ENCODE peak calls at places on chromosomes 4 and X, in eight cellular contexts. One of them, this sample, is unnamed.

GRCh38 chrX:66016905-66017658 is 22.8 kb downstream of the VSIG4 start:
- DNase-seq in heart right ventricle: no peak
- DNase-seq in neural progenitor cell: no peak
- DNase-seq in esophagus squamous epithelium: no peak
- DNase-seq in DND-41: no peak
- DNase-seq in tibial artery: no peak
- DNase-seq in HCT116: no peak
- DNase-seq in ovary: no peak
- DNase-seq in this sample: no peak

GRCh38 chrX:10633722-10634121 is 13.3 kb upstream of the MID1 start:
- DNase-seq in heart right ventricle: no peak
- DNase-seq in neural progenitor cell: no peak
- DNase-seq in esophagus squamous epithelium: no peak
- DNase-seq in DND-41: no peak
- DNase-seq in tibial artery: peak; percentile 69
- DNase-seq in HCT116: peak; percentile 77
- DNase-seq in ovary: no peak
- DNase-seq in this sample: no peak

GRCh38 chr4:81069706-81070331 is 39.3 kb downstream of the BMP3 start:
- DNase-seq in heart right ventricle: no peak
- DNase-seq in neural progenitor cell: peak; percentile 89
- DNase-seq in esophagus squamous epithelium: no peak
- DNase-seq in DND-41: peak; percentile 73
- DNase-seq in tibial artery: peak; percentile 60
- DNase-seq in HCT116: peak; percentile 86
- DNase-seq in ovary: no peak
- DNase-seq in this sample: peak; percentile 54

GRCh38 chr4:105433421-105433820 is 40.4 kb downstream of the PPA2 start:
- DNase-seq in heart right ventricle: no peak
- DNase-seq in neural progenitor cell: no peak
- DNase-seq in esophagus squamous epithelium: no peak
- DNase-seq in DND-41: no peak
- DNase-seq in tibial artery: no peak
- DNase-seq in HCT116: no peak
- DNase-seq in ovary: no peak
- DNase-seq in this sample: no peak

GRCh38 chr4:2322801-2323200 is 60.9 kb upstream of the MXD4 start:
- DNase-seq in heart right ventricle: no peak
- DNase-seq in neural progenitor cell: no peak
- DNase-seq in esophagus squamous epithelium: no peak
- DNase-seq in DND-41: no peak
- DNase-seq in tibial artery: no peak
- DNase-seq in HCT116: no peak
- DNase-seq in ovary: no peak
- DNase-seq in this sample: no peak

GRCh38 chr4:165982934-165983333 is 109.9 kb downstream of the TLL1 start:
- DNase-seq in heart right ventricle: no peak
- DNase-seq in neural progenitor cell: no peak
- DNase-seq in esophagus squamous epithelium: no peak
- DNase-seq in DND-41: no peak
- DNase-seq in tibial artery: no peak
- DNase-seq in HCT116: no peak
- DNase-seq in ovary: no peak
- DNase-seq in this sample: no peak

GRCh38 chr4:106796866-106797265 is 239.2 kb downstream of the DKK2 start:
- DNase-seq in heart right ventricle: no peak
- DNase-seq in neural progenitor cell: no peak
- DNase-seq in esophagus squamous epithelium: no peak
- DNase-seq in DND-41: no peak
- DNase-seq in tibial artery: no peak
- DNase-seq in HCT116: no peak
- DNase-seq in ovary: no peak
- DNase-seq in this sample: no peak

GRCh38 chr4:38677466-38677865 is 13.5 kb downstream of the KLF3 start:
- DNase-seq in heart right ventricle: no peak
- DNase-seq in neural progenitor cell: no peak
- DNase-seq in esophagus squamous epithelium: no peak
- DNase-seq in DND-41: no peak
- DNase-seq in tibial artery: no peak
- DNase-seq in HCT116: no peak
- DNase-seq in ovary: no peak
- DNase-seq in this sample: no peak

GRCh38 chr4:25580633-25581467 is 74.8 kb upstream of the SLC34A2 start:
- DNase-seq in heart right ventricle: no peak
- DNase-seq in neural progenitor cell: no peak
- DNase-seq in esophagus squamous epithelium: no peak
- DNase-seq in DND-41: no peak
- DNase-seq in tibial artery: no peak
- DNase-seq in HCT116: no peak
- DNase-seq in ovary: no peak
- DNase-seq in this sample: no peak

GRCh38 chr4:174753031-174753430 is 76.0 kb downstream of the GLRA3 start:
- DNase-seq in heart right ventricle: no peak
- DNase-seq in neural progenitor cell: no peak
- DNase-seq in esophagus squamous epithelium: no peak
- DNase-seq in DND-41: no peak
- DNase-seq in tibial artery: no peak
- DNase-seq in HCT116: no peak
- DNase-seq in ovary: no peak
- DNase-seq in this sample: no peak

GRCh38 chr4:138494931-138495330 is 252.8 kb upstream of the SLC7A11 start:
- DNase-seq in heart right ventricle: no peak
- DNase-seq in neural progenitor cell: peak; percentile 46
- DNase-seq in esophagus squamous epithelium: no peak
- DNase-seq in DND-41: peak; percentile 45
- DNase-seq in tibial artery: no peak
- DNase-seq in HCT116: peak; percentile 13
- DNase-seq in ovary: no peak
- DNase-seq in this sample: no peak

GRCh38 chr4:172344266-172344772 is 531.1 kb downstream of the GALNTL6 start:
- DNase-seq in heart right ventricle: no peak
- DNase-seq in neural progenitor cell: no peak
- DNase-seq in esophagus squamous epithelium: no peak
- DNase-seq in DND-41: no peak
- DNase-seq in tibial artery: no peak
- DNase-seq in HCT116: no peak
- DNase-seq in ovary: no peak
- DNase-seq in this sample: no peak

GRCh38 chr4:118968006-118968405 is 79.4 kb downstream of the SYNPO2 start:
- DNase-seq in heart right ventricle: no peak
- DNase-seq in neural progenitor cell: peak; percentile 18
- DNase-seq in esophagus squamous epithelium: peak; percentile 9
- DNase-seq in DND-41: peak; percentile 36
- DNase-seq in tibial artery: peak; percentile 84
- DNase-seq in HCT116: no peak
- DNase-seq in ovary: peak; percentile 43
- DNase-seq in this sample: no peak

GRCh38 chr4:30753316-30753715 is 33.1 kb downstream of the PCDH7 start:
- DNase-seq in heart right ventricle: no peak
- DNase-seq in neural progenitor cell: no peak
- DNase-seq in esophagus squamous epithelium: no peak
- DNase-seq in DND-41: no peak
- DNase-seq in tibial artery: no peak
- DNase-seq in HCT116: peak; percentile 92
- DNase-seq in ovary: no peak
- DNase-seq in this sample: no peak

GRCh38 chr4:169314906-169315305 is 44.1 kb upstream of the SH3RF1 start:
- DNase-seq in heart right ventricle: peak; percentile 78
- DNase-seq in neural progenitor cell: no peak
- DNase-seq in esophagus squamous epithelium: peak; percentile 1
- DNase-seq in DND-41: no peak
- DNase-seq in tibial artery: peak; percentile 30
- DNase-seq in HCT116: peak; percentile 37
- DNase-seq in ovary: peak; percentile 86
- DNase-seq in this sample: no peak

GRCh38 chr4:186765138-186765537 is 41.5 kb upstream of the FAT1 start:
- DNase-seq in heart right ventricle: no peak
- DNase-seq in neural progenitor cell: peak; percentile 27
- DNase-seq in esophagus squamous epithelium: no peak
- DNase-seq in DND-41: no peak
- DNase-seq in tibial artery: peak; percentile 28
- DNase-seq in HCT116: peak; percentile 68
- DNase-seq in ovary: no peak
- DNase-seq in this sample: no peak

GRCh38 chrX:150372280-150372679 is 9.2 kb downstream of the MAMLD1 start:
- DNase-seq in heart right ventricle: no peak
- DNase-seq in neural progenitor cell: no peak
- DNase-seq in esophagus squamous epithelium: no peak
- DNase-seq in DND-41: no peak
- DNase-seq in tibial artery: no peak
- DNase-seq in HCT116: no peak
- DNase-seq in ovary: no peak
- DNase-seq in this sample: no peak

GRCh38 chr4:11606078-11606477 is 177.4 kb upstream of the HS3ST1 start:
- DNase-seq in heart right ventricle: no peak
- DNase-seq in neural progenitor cell: no peak
- DNase-seq in esophagus squamous epithelium: no peak
- DNase-seq in DND-41: no peak
- DNase-seq in tibial artery: no peak
- DNase-seq in HCT116: no peak
- DNase-seq in ovary: no peak
- DNase-seq in this sample: no peak

GRCh38 chr4:2786794-2787229 is 6.1 kb upstream of the SH3BP2 start:
- DNase-seq in heart right ventricle: peak; percentile 13
- DNase-seq in neural progenitor cell: no peak
- DNase-seq in esophagus squamous epithelium: no peak
- DNase-seq in DND-41: no peak
- DNase-seq in tibial artery: peak; percentile 14
- DNase-seq in HCT116: no peak
- DNase-seq in ovary: no peak
- DNase-seq in this sample: no peak

GRCh38 chrX:2751291-2751690 is 549 bp upstream of the XG start:
- DNase-seq in heart right ventricle: no peak
- DNase-seq in neural progenitor cell: no peak
- DNase-seq in esophagus squamous epithelium: no peak
- DNase-seq in DND-41: no peak
- DNase-seq in tibial artery: no peak
- DNase-seq in HCT116: no peak
- DNase-seq in ovary: no peak
- DNase-seq in this sample: no peak

GRCh38 chr4:77821775-77822174 is 2.6 kb upstream of the CNOT6L start:
- DNase-seq in heart right ventricle: no peak
- DNase-seq in neural progenitor cell: no peak
- DNase-seq in esophagus squamous epithelium: no peak
- DNase-seq in DND-41: peak; percentile 21
- DNase-seq in tibial artery: no peak
- DNase-seq in HCT116: no peak
- DNase-seq in ovary: no peak
- DNase-seq in this sample: peak; percentile 50

GRCh38 chr4:27132497-27132896 is 271.9 kb downstream of the STIM2 start:
- DNase-seq in heart right ventricle: no peak
- DNase-seq in neural progenitor cell: no peak
- DNase-seq in esophagus squamous epithelium: no peak
- DNase-seq in DND-41: no peak
- DNase-seq in tibial artery: no peak
- DNase-seq in HCT116: no peak
- DNase-seq in ovary: no peak
- DNase-seq in this sample: no peak

GRCh38 chrX:103503853-103504207 is 15.5 kb downstream of the RAB40A start:
- DNase-seq in heart right ventricle: no peak
- DNase-seq in neural progenitor cell: no peak
- DNase-seq in esophagus squamous epithelium: no peak
- DNase-seq in DND-41: no peak
- DNase-seq in tibial artery: no peak
- DNase-seq in HCT116: no peak
- DNase-seq in ovary: no peak
- DNase-seq in this sample: no peak

GRCh38 chr4:103996059-103996458 is 276.3 kb upstream of the TACR3 start:
- DNase-seq in heart right ventricle: no peak
- DNase-seq in neural progenitor cell: peak; percentile 63
- DNase-seq in esophagus squamous epithelium: no peak
- DNase-seq in DND-41: no peak
- DNase-seq in tibial artery: no peak
- DNase-seq in HCT116: peak; percentile 56
- DNase-seq in ovary: no peak
- DNase-seq in this sample: no peak
- TF ChIP-seq CTCF in heart right ventricle: no peak
- TF ChIP-seq CTCF in neural progenitor cell: peak; percentile 49
- TF ChIP-seq CTCF in esophagus squamous epithelium: no peak
- TF ChIP-seq CTCF in DND-41: no peak
- TF ChIP-seq CTCF in tibial artery: no peak
- TF ChIP-seq CTCF in HCT116: no peak
- TF ChIP-seq CTCF in ovary: no peak
- TF ChIP-seq CTCF in this sample: no peak

GRCh38 chr4:145735777-145736176 is 55.8 kb downstream of the C4orf51 start:
- DNase-seq in heart right ventricle: no peak
- DNase-seq in neural progenitor cell: no peak
- DNase-seq in esophagus squamous epithelium: no peak
- DNase-seq in DND-41: no peak
- DNase-seq in tibial artery: no peak
- DNase-seq in HCT116: no peak
- DNase-seq in ovary: no peak
- DNase-seq in this sample: no peak
- H3K4me1 ChIP-seq in heart right ventricle: peaks cover 12% of the 10 kb centered on the region
- H3K4me1 ChIP-seq in neural progenitor cell: peaks cover 15% of the 10 kb centered on the region
- H3K4me1 ChIP-seq in esophagus squamous epithelium: peaks cover 35% of the 10 kb centered on the region
- H3K4me1 ChIP-seq in DND-41: peaks cover 14% of the 10 kb centered on the region
- H3K4me1 ChIP-seq in tibial artery: peaks cover 34% of the 10 kb centered on the region
- H3K4me1 ChIP-seq in HCT116: peaks cover 19% of the 10 kb centered on the region
- H3K4me1 ChIP-seq in ovary: peaks cover 5% of the 10 kb centered on the region
- H3K4me1 ChIP-seq in this sample: peaks cover 3% of the 10 kb centered on the region

GRCh38 chr4:16196482-16197393 is 29.5 kb downstream of the TAPT1 start:
- DNase-seq in heart right ventricle: no peak
- DNase-seq in neural progenitor cell: peak; percentile 76
- DNase-seq in esophagus squamous epithelium: no peak
- DNase-seq in DND-41: no peak
- DNase-seq in tibial artery: no peak
- DNase-seq in HCT116: peak; percentile 38
- DNase-seq in ovary: no peak
- DNase-seq in this sample: no peak
- TF ChIP-seq CTCF in heart right ventricle: peak; percentile 63
- TF ChIP-seq CTCF in neural progenitor cell: peak; percentile 58
- TF ChIP-seq CTCF in esophagus squamous epithelium: peak; percentile 46
- TF ChIP-seq CTCF in DND-41: peak; percentile 6
- TF ChIP-seq CTCF in tibial artery: peak; percentile 47
- TF ChIP-seq CTCF in HCT116: peak; percentile 35
- TF ChIP-seq CTCF in ovary: no peak
- TF ChIP-seq CTCF in this sample: no peak

GRCh38 chr4:7832331-7832730 is 107.3 kb downstream of the AFAP1 start:
- DNase-seq in heart right ventricle: no peak
- DNase-seq in neural progenitor cell: no peak
- DNase-seq in esophagus squamous epithelium: no peak
- DNase-seq in DND-41: no peak
- DNase-seq in tibial artery: no peak
- DNase-seq in HCT116: no peak
- DNase-seq in ovary: no peak
- DNase-seq in this sample: no peak
- H3K4me1 ChIP-seq in heart right ventricle: peaks cover 23% of the 10 kb centered on the region
- H3K4me1 ChIP-seq in neural progenitor cell: peaks cover 7% of the 10 kb centered on the region
- H3K4me1 ChIP-seq in esophagus squamous epithelium: peaks cover 3% of the 10 kb centered on the region
- H3K4me1 ChIP-seq in DND-41: no peaks in the 10 kb centered on the region
- H3K4me1 ChIP-seq in tibial artery: peaks cover 31% of the 10 kb centered on the region
- H3K4me1 ChIP-seq in HCT116: peaks cover 7% of the 10 kb centered on the region
- H3K4me1 ChIP-seq in ovary: peaks cover 11% of the 10 kb centered on the region
- H3K4me1 ChIP-seq in this sample: peaks cover 30% of the 10 kb centered on the region

DNA sequence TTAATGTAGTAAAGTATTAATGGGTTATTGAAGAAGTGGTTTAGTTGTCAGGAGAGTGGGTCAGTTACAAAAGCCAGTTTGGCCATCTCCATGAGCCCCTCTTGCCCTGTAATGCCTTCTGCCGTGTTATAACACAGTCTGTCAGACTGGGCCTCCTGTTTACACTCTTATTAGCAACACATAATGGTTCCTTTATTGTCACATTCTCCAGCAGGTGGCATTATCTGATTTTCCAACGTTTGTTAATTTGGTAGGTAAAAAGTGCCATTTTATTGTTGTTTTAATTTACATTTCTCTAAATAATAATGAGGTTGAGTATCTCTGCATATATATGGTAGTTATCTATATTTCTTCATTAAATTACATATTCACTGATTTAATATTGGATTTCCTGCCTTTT is 560.8 kb downstream of the FGF13 start:
- DNase-seq in heart right ventricle: no peak
- DNase-seq in neural progenitor cell: no peak
- DNase-seq in esophagus squamous epithelium: no peak
- DNase-seq in DND-41: no peak
- DNase-seq in tibial artery: no peak
- DNase-seq in HCT116: no peak
- DNase-seq in ovary: no peak
- DNase-seq in this sample: no peak
- TF ChIP-seq CTCF in heart right ventricle: no peak
- TF ChIP-seq CTCF in neural progenitor cell: peak; percentile 30
- TF ChIP-seq CTCF in esophagus squamous epithelium: no peak
- TF ChIP-seq CTCF in DND-41: peak; percentile 42
- TF ChIP-seq CTCF in tibial artery: no peak
- TF ChIP-seq CTCF in HCT116: no peak
- TF ChIP-seq CTCF in ovary: no peak
- TF ChIP-seq CTCF in this sample: no peak